ENCODE peak calls at places on chromosomes 3 and 15, in four cellular contexts. M is kidney, U is DND-41, D is caudate nucleus. I is an unnamed sample.

GRCh38 chr3:55162031-55162784 is 234.3 kb upstream of the LRTM1 start:
- DNase-seq in M (no peak), U (no peak), D (no peak), I (no peak)

GRCh38 chr3:99175276-99175801 is 273.8 kb upstream of the DCBLD2 start:
- DNase-seq in M (no peak), U (no peak), D (no peak), I (no peak)

GRCh38 chr3:120506828-120507774 is 56.3 kb upstream of the FSTL1 start:
- DNase-seq in M (no peak), U (peak; percentile 7), D (no peak), I (no peak)

GRCh38 chr3:126523745-126524428 is at the start of gene CHST13:
- DNase-seq in M (peak; percentile 76), U (no peak), D (no peak), I (no peak)

GRCh38 chr15:90902996-90903732 is at the start of gene MAN2A2:
- DNase-seq in M (peak; percentile 89), U (peak; percentile 72), D (peak; percentile 59), I (peak; percentile 72)

GRCh38 chr3:161149529-161149928 is 44.4 kb upstream of the B3GALNT1 start:
- DNase-seq in M (no peak), U (no peak), D (no peak), I (no peak)

GRCh38 chr3:63076357-63076756 is 201.1 kb upstream of the CADPS start:
- DNase-seq in M (no peak), U (no peak), D (no peak), I (no peak)

GRCh38 chr15:24752354-24752753 is 76.8 kb downstream of the NPAP1 start:
- DNase-seq in M (no peak), U (peak; percentile 31), D (no peak), I (no peak)

GRCh38 chr3:127688416-127689265 is 15.9 kb downstream of the ABTB1 start:
- DNase-seq in M (peak; percentile 52), U (no peak), D (no peak), I (no peak)

GRCh38 chr15:57685719-57686118 is 20.8 kb upstream of the POLR2M start:
- DNase-seq in M (no peak), U (no peak), D (no peak), I (no peak)

GRCh38 chr15:86690566-86690965 is 610.9 kb downstream of the AGBL1 start:
- DNase-seq in M (no peak), U (no peak), D (no peak), I (no peak)

GRCh38 chr3:48614044-48614443 is 4.6 kb upstream of the UQCRC1 start:
- DNase-seq in M (no peak), U (no peak), D (no peak), I (no peak)

GRCh38 chr15:89926158-89926557 is 13.4 kb upstream of the ARPIN start:
- DNase-seq in M (no peak), U (no peak), D (no peak), I (no peak)

GRCh38 chr15:64923546-64923945 is 11.8 kb downstream of the ANKDD1A start:
- DNase-seq in M (no peak), U (no peak), D (no peak), I (no peak)

GRCh38 chr15:69987492-69988482 is 109.9 kb downstream of the TLE3 start:
- DNase-seq in M (no peak), U (no peak), D (no peak), I (no peak)

GRCh38 chr15:44554934-44555723 is 18.2 kb downstream of the EIF3J start:
- DNase-seq in M (no peak), U (no peak), D (no peak), I (no peak)

GRCh38 chr3:134638385-134639020 is 12.3 kb downstream of the KY start:
- DNase-seq in M (no peak), U (no peak), D (no peak), I (no peak)

GRCh38 chr3:124779116-124779515 is 48.9 kb downstream of the UMPS start:
- DNase-seq in M (no peak), U (no peak), D (no peak), I (no peak)
- H3K27ac ChIP-seq in M (peak overlapping the region; percentile 86), U (no peak overlapping the region), D (no peak overlapping the region), I (no peak overlapping the region)

DNA sequence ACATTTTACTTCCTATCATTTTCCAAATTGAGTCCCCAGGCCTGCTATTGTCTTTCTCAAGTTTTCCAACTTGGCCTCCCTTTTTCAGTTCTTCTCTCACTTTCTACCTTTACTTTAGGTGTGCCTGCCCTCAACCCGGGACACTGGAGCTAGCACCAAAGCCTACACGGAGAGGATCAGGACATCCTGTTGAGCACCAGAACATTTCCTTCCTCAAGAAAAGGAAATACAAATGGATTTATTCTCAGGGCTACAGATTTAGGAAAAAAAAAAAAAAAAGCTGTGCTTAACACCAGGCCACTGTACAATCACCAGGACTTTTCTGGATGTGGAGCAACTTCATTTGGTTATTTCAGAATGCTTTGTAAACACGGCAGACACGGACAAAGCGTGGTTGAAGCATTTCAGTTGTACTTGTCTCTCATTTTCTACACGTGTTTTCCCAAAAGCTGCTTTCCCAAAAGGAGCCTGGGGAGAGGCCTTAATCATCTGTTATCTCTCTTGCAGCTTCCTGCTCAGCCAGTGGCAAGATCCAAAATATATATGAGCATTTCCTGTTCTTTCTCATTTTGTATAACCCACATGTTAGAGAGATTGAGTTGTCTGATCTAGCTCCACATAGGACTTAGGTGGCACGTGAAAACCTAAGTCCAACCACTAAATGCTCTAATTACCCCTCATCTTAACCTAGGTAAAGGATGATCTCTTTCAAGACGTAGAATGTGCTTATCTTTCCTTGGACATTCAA is 15.5 kb upstream of the ATP1B3 start:
- DNase-seq in M (no peak), U (no peak), D (no peak), I (no peak)
- H3K27ac ChIP-seq in M (no peak overlapping the region), U (no peak overlapping the region), D (no peak overlapping the region), I (no peak overlapping the region)

DNA sequence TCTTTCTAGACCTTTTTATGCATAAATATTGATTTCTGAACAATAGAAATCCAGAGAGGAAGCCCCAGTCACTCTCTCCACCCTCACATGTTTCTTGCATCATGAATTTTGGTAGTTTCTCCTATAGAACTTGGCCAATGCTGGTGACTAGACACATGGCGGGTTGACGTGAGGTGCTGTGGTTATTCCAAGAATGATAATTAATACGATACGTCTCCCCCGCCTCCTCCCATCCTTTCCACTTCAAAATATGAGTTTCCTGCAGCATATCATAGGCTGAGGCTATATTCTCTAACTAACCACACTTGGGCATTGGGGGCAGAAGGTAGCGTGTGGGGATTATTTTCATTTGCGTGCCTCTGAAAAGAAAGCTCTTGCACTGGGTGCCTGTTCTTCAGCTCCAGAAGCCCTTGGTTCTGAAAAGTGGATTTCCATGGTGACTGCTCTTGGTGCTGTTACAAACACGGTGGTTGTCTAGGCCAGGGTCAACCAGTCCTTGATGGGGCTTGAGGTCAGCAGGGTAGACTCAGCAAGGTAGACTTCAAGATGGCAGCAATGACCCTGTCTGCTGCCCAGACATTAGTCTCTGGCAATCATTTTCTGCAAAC is 5.3 kb downstream of the TNFSF10 start:
- DNase-seq in M (no peak), U (peak; percentile 89), D (no peak), I (no peak)
- H3K27ac ChIP-seq in M (peak overlapping the region; percentile 58), U (peak overlapping the region; percentile 92), D (no peak overlapping the region), I (no peak overlapping the region)

DNA sequence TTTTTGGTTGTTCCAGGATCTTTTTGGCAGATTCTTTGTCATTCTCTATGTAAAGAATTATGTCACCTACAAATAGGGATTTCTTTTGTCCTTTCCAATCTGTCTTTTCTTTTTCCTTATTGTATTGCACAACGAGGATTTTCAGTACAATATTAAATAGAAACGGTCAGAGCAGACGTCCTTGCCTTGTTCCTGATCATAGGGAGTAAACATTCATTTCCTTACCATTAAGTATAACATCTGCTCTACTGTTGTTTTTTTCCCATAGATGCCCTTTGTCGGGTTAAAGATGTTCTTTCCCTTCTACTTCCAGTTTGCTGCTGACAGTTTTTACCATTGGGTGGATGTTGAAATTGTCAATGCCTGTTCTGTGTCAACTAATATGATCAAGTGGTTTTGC is 528.4 kb downstream of the OCA2 start:
- DNase-seq in M (no peak), U (no peak), D (no peak), I (no peak)
- H3K27ac ChIP-seq in M (no peak overlapping the region), U (no peak overlapping the region), D (no peak overlapping the region), I (no peak overlapping the region)

DNA sequence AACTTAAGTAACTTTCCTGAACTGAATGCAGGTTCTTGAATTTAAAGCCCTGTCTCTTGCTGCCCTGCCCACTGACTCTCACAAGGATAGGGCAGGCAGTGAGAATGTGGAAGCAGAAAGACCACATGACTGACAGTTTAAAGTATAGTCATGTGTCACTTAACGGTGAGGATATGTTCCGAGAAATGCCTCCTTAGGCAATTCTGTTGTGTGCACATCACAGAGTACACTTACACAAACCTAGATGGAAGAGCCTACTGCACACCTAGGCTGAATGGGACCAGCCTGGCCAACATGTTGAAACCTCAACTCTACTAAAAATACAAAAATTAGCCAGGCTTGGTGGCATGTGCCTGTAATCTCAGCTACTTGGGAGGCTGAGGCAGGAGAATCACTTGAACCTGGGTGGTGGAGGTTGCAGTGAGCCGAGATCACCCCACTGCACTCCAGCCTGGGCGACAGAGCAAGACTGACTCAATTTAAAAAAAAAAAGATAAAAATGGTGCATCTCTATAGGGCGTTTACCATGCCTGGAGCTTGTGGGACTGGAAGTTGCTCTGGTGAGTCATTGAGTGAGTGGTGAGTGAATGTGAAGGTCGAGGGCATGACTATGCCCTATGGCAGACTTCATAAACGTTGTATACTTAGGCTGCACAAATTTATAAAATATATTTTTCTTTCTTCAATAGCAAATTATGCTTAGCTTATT is 18.9 kb upstream of the COPG1 start:
- DNase-seq in M (no peak), U (no peak), D (no peak), I (no peak)
- H3K27ac ChIP-seq in M (no peak overlapping the region), U (no peak overlapping the region), D (no peak overlapping the region), I (no peak overlapping the region)

GRCh38 chr3:30650348-30650995 is 44.1 kb downstream of the TGFBR2 start:
- DNase-seq in M (no peak), U (no peak), D (no peak), I (no peak)
- H3K27ac ChIP-seq in M (no peak overlapping the region), U (no peak overlapping the region), D (no peak overlapping the region), I (no peak overlapping the region)

GRCh38 chr15:66839511-66840112 is 137.6 kb downstream of the SMAD6 start:
- DNase-seq in M (no peak), U (no peak), D (no peak), I (no peak)
- H3K27ac ChIP-seq in M (no peak overlapping the region), U (no peak overlapping the region), D (no peak overlapping the region), I (no peak overlapping the region)

GRCh38 chr3:57805263-57805662 is 49.2 kb downstream of the SLMAP start:
- DNase-seq in M (no peak), U (no peak), D (no peak), I (no peak)
- H3K27ac ChIP-seq in M (no peak overlapping the region), U (no peak overlapping the region), D (no peak overlapping the region), I (no peak overlapping the region)

GRCh38 chr3:146505496-146505895 is 36.1 kb upstream of the PLSCR2 start:
- DNase-seq in M (no peak), U (no peak), D (no peak), I (no peak)
- H3K27ac ChIP-seq in M (no peak overlapping the region), U (no peak overlapping the region), D (no peak overlapping the region), I (no peak overlapping the region)

GRCh38 chr15:85116494-85116893 is 134.8 kb downstream of the PDE8A start:
- DNase-seq in M (no peak), U (no peak), D (no peak), I (no peak)

GRCh38 chr15:85116066-85116465 is 134.4 kb downstream of the PDE8A start:
- DNase-seq in M (no peak), U (no peak), D (no peak), I (no peak)

GRCh38 chr15:85116925-85117646 is 135.4 kb downstream of the PDE8A start:
- DNase-seq in M (no peak), U (no peak), D (no peak), I (no peak)

GRCh38 chr15:85112997-85113396 is 131.3 kb downstream of the PDE8A start:
- DNase-seq in M (no peak), U (no peak), D (peak; percentile 67), I (peak; percentile 49)

GRCh38 chr15:85114886-85115285 is 133.2 kb downstream of the PDE8A start:
- DNase-seq in M (no peak), U (no peak), D (no peak), I (no peak)
- H3K27ac ChIP-seq in M (no peak overlapping the region), U (no peak overlapping the region), D (peak overlapping the region; percentile 99), I (peak overlapping the region; percentile 98)

I was measured in substantia nigra.